ENCODE peak calls at places on chromosomes 13 and 19, in nine cellular contexts. M is progenitor cell of endocrine pancreas, N is WERI-Rb-1, Y is body of pancreas, E is fibroblast of pulmonary artery, P is mammary epithelial cell, J is GM12865, U is left lung, X is K562. B is an unnamed sample.

GRCh38 chr19:35633727-35634440 is 5.0 kb downstream of the RBM42 start:
- DNase-seq in E (no peak), X (no peak), N (no peak), Y (no peak), J (no peak), P (no peak), M (no peak), U (peak; percentile 80), B (no peak)

GRCh38 chr13:45564108-45564507 is 51.4 kb downstream of the ERICH6B start:
- DNase-seq in Y (no peak), E (peak; percentile 47), M (no peak), J (no peak), X (no peak), U (no peak), P (peak; percentile 71), N (no peak), B (no peak)

GRCh38 chr19:58561373-58562125 is 3.1 kb upstream of the UBE2M start:
- DNase-seq in E (no peak), X (no peak), M (no peak), U (no peak), J (no peak), N (no peak), P (no peak), Y (no peak), B (no peak)

GRCh38 chr13:85520445-85520844 is 278.8 kb downstream of the SLITRK6 start:
- DNase-seq in X (no peak), N (no peak), Y (no peak), M (no peak), U (no peak), P (no peak), E (peak; percentile 68), J (no peak), B (no peak)

GRCh38 chr19:19568802-19569756 is 31.0 kb downstream of the CILP2 start:
- DNase-seq in X (no peak), J (no peak), M (no peak), P (peak; percentile 34), Y (no peak), E (peak; percentile 16), U (no peak), N (no peak), B (no peak)

GRCh38 chr19:48413879-48414623 is 20.6 kb downstream of the GRIN2D start:
- DNase-seq in U (peak; percentile 71), P (peak; percentile 38), J (no peak), Y (no peak), M (no peak), X (no peak), N (no peak), E (no peak), B (no peak)

GRCh38 chr19:52200044-52200443 is 10.2 kb downstream of the PPP2R1A start:
- DNase-seq in E (peak; percentile 85), P (peak; percentile 76), M (no peak), U (no peak), Y (peak; percentile 25), X (no peak), N (no peak), J (no peak), B (no peak)

GRCh38 chr19:38035515-38036495 is 128.8 kb downstream of the SIPA1L3 start:
- DNase-seq in Y (no peak), N (peak; percentile 38), P (no peak), M (no peak), E (peak; percentile 39), J (no peak), X (no peak), U (peak; percentile 41), B (no peak)

GRCh38 chr13:109874921-109875454 is 88.6 kb upstream of the IRS2 start:
- DNase-seq in N (no peak), Y (no peak), U (no peak), J (no peak), P (peak; percentile 19), X (no peak), M (no peak), E (peak; percentile 65), B (no peak)

GRCh38 chr13:48998893-48999292 is 23.2 kb downstream of the FNDC3A start:
- DNase-seq in P (no peak), Y (no peak), E (no peak), M (no peak), J (no peak), U (no peak), N (no peak), X (no peak), B (no peak)

GRCh38 chr19:674282-675151 is 1.7 kb upstream of the FSTL3 start:
- DNase-seq in N (no peak), U (no peak), X (no peak), M (no peak), J (peak; percentile 52), Y (no peak), E (no peak), P (no peak), B (no peak)

GRCh38 chr13:29849071-29849541 is 1.3 kb downstream of the UBL3 start:
- DNase-seq in P (peak; percentile 53), E (peak; percentile 27), Y (peak; percentile 31), M (no peak), X (no peak), J (peak; percentile 37), N (no peak), U (no peak), B (peak; percentile 7)

GRCh38 chr19:38759590-38760003 is 13.7 kb downstream of the LGALS7 start:
- DNase-seq in J (no peak), E (no peak), Y (peak; percentile 86), X (no peak), N (no peak), P (no peak), M (no peak), U (no peak), B (no peak)

DNA sequence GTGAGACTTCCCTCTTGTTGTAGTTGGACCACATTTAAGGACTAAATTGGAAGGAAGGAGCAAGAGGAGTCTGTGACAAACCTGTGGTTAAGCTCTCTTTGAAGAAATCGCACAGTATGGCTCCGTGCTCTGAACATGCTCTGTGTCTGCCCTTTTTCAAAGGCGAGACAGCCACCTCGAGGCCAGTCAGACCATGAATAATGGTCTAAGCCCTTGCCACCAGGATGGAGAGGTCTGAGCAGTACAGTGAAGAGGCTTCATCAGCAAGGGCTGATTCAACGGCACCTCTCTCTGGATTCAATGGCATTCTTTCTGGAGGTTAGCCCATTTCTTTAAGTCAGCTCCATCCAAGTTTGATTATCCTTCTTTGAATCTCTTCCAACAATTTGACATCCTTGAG is 30.9 kb downstream of the FAM216B start:
- DNase-seq in P (no peak), Y (no peak), U (no peak), J (no peak), X (no peak), M (no peak), N (no peak), E (no peak), B (no peak)
- TF ChIP-seq CTCF in P (no peak), Y (no peak), U (no peak), J (no peak), X (no peak), M (no peak), N (no peak), E (no peak), B (no peak)

DNA sequence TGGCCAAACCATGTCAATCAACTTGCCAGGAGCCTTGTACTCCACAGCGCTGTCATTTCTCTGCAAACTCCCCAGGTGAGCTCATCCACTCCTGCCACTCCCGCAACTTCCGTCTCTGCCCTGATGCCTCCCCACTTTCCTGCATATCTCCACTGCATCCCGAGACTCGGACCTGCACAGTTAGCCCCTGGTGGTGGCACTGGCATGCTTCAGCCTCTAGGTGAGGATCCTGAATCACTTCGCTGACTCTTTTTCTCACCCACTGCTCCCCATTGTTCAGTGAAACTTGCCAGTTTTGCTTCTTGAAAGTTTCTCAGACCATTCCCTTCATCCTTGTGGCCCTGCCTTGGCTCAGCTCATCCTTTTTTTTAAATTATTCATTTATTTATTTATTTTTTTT is 3.4 kb upstream of the CTU1 start:
- DNase-seq in N (peak; percentile 13), X (no peak), M (no peak), P (no peak), U (no peak), Y (no peak), J (no peak), E (peak; percentile 11), B (peak; percentile 29)
- TF ChIP-seq CTCF in N (peak; percentile 5), X (peak; percentile 39), M (peak; percentile 54), P (peak; percentile 54), U (no peak), Y (no peak), J (peak; percentile 15), E (peak; percentile 42), B (peak; percentile 52)

DNA sequence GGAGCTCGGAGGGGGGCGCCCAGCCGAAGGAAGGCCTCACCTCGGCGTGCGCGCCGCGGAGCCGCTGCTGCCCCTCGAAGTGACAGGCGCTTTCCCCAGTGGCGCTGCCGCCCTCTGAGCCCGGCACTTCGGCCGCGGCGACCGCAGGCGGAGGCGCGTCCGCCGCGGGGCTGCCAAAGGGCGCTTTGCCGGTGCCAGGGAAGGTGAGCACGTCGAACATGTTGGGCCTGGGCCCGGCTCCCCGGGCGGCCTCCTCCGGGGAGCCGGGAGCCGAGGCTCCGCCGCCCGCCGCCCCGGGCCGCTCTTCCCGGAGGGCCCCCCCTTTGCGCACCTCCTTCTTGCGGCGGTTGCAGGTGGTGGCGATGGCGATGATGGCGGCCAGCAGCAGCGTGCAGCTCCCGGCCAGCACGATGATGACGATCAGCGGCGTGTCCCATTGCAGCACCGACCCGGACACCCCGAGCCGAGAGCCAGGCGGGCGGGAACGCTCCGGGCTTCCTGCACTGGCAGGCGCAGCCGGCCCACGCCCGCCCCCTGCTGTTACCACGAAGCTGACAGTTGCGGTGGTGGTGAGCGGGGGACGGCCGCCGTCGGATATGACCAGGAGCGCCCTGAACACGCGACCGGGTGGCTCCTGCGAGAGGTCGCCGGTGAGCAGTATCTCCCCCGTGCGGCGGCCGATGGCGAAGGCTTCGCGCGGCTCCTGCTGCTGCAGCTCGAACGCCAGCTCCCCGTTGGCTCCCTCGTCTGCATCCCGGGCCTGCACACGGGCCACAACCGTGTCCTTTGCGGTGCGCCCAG is 2.5 kb downstream of the PCDH8 start:
- DNase-seq in M (peak; percentile 65), P (no peak), Y (peak; percentile 7), J (no peak), E (peak; percentile 8), U (peak; percentile 81), N (peak; percentile 78), X (no peak), B (peak; percentile 85)
- TF ChIP-seq CTCF in M (peak; percentile 61), P (no peak), Y (no peak), J (no peak), E (no peak), U (no peak), N (peak; percentile 58), X (no peak), B (peak; percentile 46)

GRCh38 chr13:36133950-36134349 is 2.8 kb upstream of the DCLK1 start:
- DNase-seq in X (no peak), U (no peak), P (no peak), Y (no peak), E (peak; percentile 40), M (no peak), J (no peak), N (no peak), B (no peak)
- TF ChIP-seq CTCF in X (no peak), U (no peak), P (peak; percentile 12), Y (no peak), E (peak; percentile 38), M (peak; percentile 12), J (no peak), N (no peak), B (no peak)

GRCh38 chr13:30934381-30934780 is 1.9 kb downstream of the TEX26 start:
- DNase-seq in Y (no peak), U (no peak), N (no peak), X (no peak), E (no peak), M (no peak), J (peak; percentile 9), P (no peak), B (no peak)
- TF ChIP-seq CTCF in Y (no peak), U (no peak), N (no peak), X (peak; percentile 8), E (peak; percentile 16), M (peak; percentile 55), J (no peak), P (no peak), B (no peak)

B was measured in endothelial cell.